ENCODE peak calls at places on chromosomes 12 and 14, in seven cellular contexts. F, P, U, D, M, K and Q are unnamed samples.

GRCh38 chr12:32034045-32034444 is 72.6 kb upstream of the BICD1 start:
- DNase-seq in F (no peak), P (no peak), U (no peak), D (no peak), M (no peak), K (no peak), Q (no peak)

GRCh38 chr12:52249041-52249461 is 16.0 kb downstream of the KRT7 start:
- DNase-seq in F (no peak), P (peak), U (no peak), D (no peak), M (no peak), K (no peak), Q (no peak)

GRCh38 chr12:54195736-54196347 is 7.1 kb upstream of the SMUG1 start:
- DNase-seq in F (no peak), P (no peak), U (peak), D (no peak), M (no peak), K (no peak), Q (no peak)

GRCh38 chr12:124567035-124567672 is at the start of gene NCOR2:
- DNase-seq in F (peak), P (peak), U (no peak), D (no peak), M (peak), K (peak), Q (no peak)

GRCh38 chr12:100862600-100863149 is 68.1 kb downstream of the ANO4 start:
- DNase-seq in F (no peak), P (no peak), U (no peak), D (no peak), M (no peak), K (no peak), Q (no peak)

GRCh38 chr12:122182887-122183587 is at the start of gene LRRC43:
- DNase-seq in F (no peak), P (no peak), U (no peak), D (no peak), M (peak), K (no peak), Q (peak)

GRCh38 chr12:26721800-26722199 is 111.2 kb downstream of the ITPR2 start:
- DNase-seq in F (no peak), P (no peak), U (no peak), D (no peak), M (no peak), K (no peak), Q (no peak)

GRCh38 chr12:123813349-123813748 is 51.2 kb downstream of the DNAH10 start:
- DNase-seq in F (no peak), P (no peak), U (no peak), D (no peak), M (no peak), K (no peak), Q (no peak)

GRCh38 chr14:73180385-73180805 is 44.1 kb downstream of the PSEN1 start:
- DNase-seq in F (no peak), P (no peak), U (no peak), D (no peak), M (no peak), K (no peak), Q (no peak)